ENCODE peak calls at places on chromosomes 12 and 14, in eight cellular contexts. C is mucosa of descending colon, W is left ventricle myocardium inferior, T is transverse colon, U is sigmoid colon, J is stomach, Q is HepG2, G is body of pancreas. D is an unnamed sample.

GRCh38 chr14:60116181-60116580 is 24.5 kb downstream of the PCNX4 start:
- DNase-seq in C (no peak), W (no peak), T (no peak), U (no peak), J (no peak), Q (no peak), G (no peak), D (no peak)

GRCh38 chr12:52149182-52149641 is 42.6 kb downstream of the KRT80 start:
- DNase-seq in C (no peak), W (no peak), T (peak; percentile 13), U (peak; percentile 61), J (no peak), Q (no peak), G (no peak), D (no peak)

GRCh38 chr14:68157971-68158371 is 338.4 kb downstream of the RAD51B start:
- DNase-seq in C (no peak), W (no peak), T (no peak), U (no peak), J (no peak), Q (no peak), G (no peak), D (no peak)

GRCh38 chr12:104426926-104427546 is 29.7 kb upstream of the CHST11 start:
- DNase-seq in C (no peak), W (no peak), T (no peak), U (no peak), J (no peak), Q (no peak), G (no peak), D (no peak)

GRCh38 chr14:97336179-97336578 is 539.0 kb downstream of the VRK1 start:
- DNase-seq in C (no peak), W (no peak), T (no peak), U (no peak), J (no peak), Q (no peak), G (no peak), D (no peak)

GRCh38 chr12:59600174-59600573 is 4.3 kb downstream of the SLC16A7 start:
- DNase-seq in C (no peak), W (no peak), T (no peak), U (no peak), J (no peak), Q (no peak), G (no peak), D (no peak)

GRCh38 chr14:64210211-64210610 is 84.0 kb downstream of the ESR2 start:
- DNase-seq in C (no peak), W (no peak), T (no peak), U (no peak), J (no peak), Q (no peak), G (no peak), D (no peak)

GRCh38 chr14:57755018-57755521 is 110.8 kb downstream of the SLC35F4 start:
- DNase-seq in C (no peak), W (no peak), T (no peak), U (no peak), J (no peak), Q (no peak), G (no peak), D (no peak)

GRCh38 chr12:57046392-57046791 is 3.5 kb downstream of the MYO1A start:
- DNase-seq in C (no peak), W (no peak), T (no peak), U (no peak), J (no peak), Q (no peak), G (no peak), D (no peak)

GRCh38 chr12:109612975-109613502 is 39.4 kb downstream of the MVK start:
- DNase-seq in C (no peak), W (no peak), T (no peak), U (no peak), J (no peak), Q (peak; percentile 41), G (no peak), D (no peak)

GRCh38 chr12:113861708-113862312 is 104.3 kb downstream of the RBM19 start:
- DNase-seq in C (no peak), W (no peak), T (no peak), U (no peak), J (no peak), Q (no peak), G (no peak), D (no peak)

GRCh38 chr14:22819191-22819988 is 4.2 kb upstream of the SLC7A7 start:
- DNase-seq in C (peak; percentile 68), W (peak; percentile 55), T (peak; percentile 64), U (peak; percentile 74), J (peak; percentile 57), Q (peak; percentile 82), G (peak; percentile 55), D (peak; percentile 67)

GRCh38 chr14:22319526-22320352 is 269.3 kb downstream of the DAD1 start:
- DNase-seq in C (no peak), W (no peak), T (peak; percentile 45), U (peak; percentile 72), J (peak; percentile 69), Q (peak; percentile 80), G (peak; percentile 65), D (no peak)

GRCh38 chr12:108302471-108303311 is 36.4 kb downstream of the CMKLR1 start:
- DNase-seq in C (peak; percentile 70), W (peak; percentile 88), T (peak; percentile 43), U (peak; percentile 92), J (peak; percentile 39), Q (peak; percentile 84), G (peak; percentile 81), D (peak; percentile 76)

GRCh38 chr12:93766371-93766770 is 89.2 kb downstream of the CRADD start:
- DNase-seq in C (no peak), W (no peak), T (no peak), U (no peak), J (no peak), Q (no peak), G (no peak), D (no peak)

GRCh38 chr12:127398026-127398715 is 868.8 kb upstream of the TMEM132C start:
- DNase-seq in C (no peak), W (no peak), T (no peak), U (no peak), J (no peak), Q (no peak), G (no peak), D (no peak)

GRCh38 chr14:50040401-50040775 is 76.0 kb downstream of the VCPKMT start:
- DNase-seq in C (no peak), W (no peak), T (peak; percentile 57), U (no peak), J (peak; percentile 29), Q (peak; percentile 39), G (no peak), D (no peak)

GRCh38 chr14:83395321-83395720 is 1861.7 kb upstream of the SEL1L start:
- DNase-seq in C (no peak), W (no peak), T (no peak), U (no peak), J (no peak), Q (no peak), G (no peak), D (no peak)

GRCh38 chr12:50086148-50086547 is 1.0 kb downstream of the SMARCD1 start:
- DNase-seq in C (no peak), W (no peak), T (no peak), U (no peak), J (no peak), Q (no peak), G (no peak), D (no peak)

GRCh38 chr14:95432152-95433093 is 84.0 kb downstream of the SYNE3 start:
- DNase-seq in C (no peak), W (peak; percentile 41), T (peak; percentile 38), U (peak; percentile 80), J (peak; percentile 64), Q (peak; percentile 16), G (peak; percentile 70), D (no peak)

GRCh38 chr14:32622742-32623141 is 293.6 kb downstream of the AKAP6 start:
- DNase-seq in C (no peak), W (no peak), T (no peak), U (no peak), J (no peak), Q (no peak), G (no peak), D (no peak)

GRCh38 chr12:11731455-11731854 is 82.0 kb downstream of the ETV6 start:
- DNase-seq in C (no peak), W (no peak), T (no peak), U (no peak), J (no peak), Q (no peak), G (no peak), D (no peak)

DNA sequence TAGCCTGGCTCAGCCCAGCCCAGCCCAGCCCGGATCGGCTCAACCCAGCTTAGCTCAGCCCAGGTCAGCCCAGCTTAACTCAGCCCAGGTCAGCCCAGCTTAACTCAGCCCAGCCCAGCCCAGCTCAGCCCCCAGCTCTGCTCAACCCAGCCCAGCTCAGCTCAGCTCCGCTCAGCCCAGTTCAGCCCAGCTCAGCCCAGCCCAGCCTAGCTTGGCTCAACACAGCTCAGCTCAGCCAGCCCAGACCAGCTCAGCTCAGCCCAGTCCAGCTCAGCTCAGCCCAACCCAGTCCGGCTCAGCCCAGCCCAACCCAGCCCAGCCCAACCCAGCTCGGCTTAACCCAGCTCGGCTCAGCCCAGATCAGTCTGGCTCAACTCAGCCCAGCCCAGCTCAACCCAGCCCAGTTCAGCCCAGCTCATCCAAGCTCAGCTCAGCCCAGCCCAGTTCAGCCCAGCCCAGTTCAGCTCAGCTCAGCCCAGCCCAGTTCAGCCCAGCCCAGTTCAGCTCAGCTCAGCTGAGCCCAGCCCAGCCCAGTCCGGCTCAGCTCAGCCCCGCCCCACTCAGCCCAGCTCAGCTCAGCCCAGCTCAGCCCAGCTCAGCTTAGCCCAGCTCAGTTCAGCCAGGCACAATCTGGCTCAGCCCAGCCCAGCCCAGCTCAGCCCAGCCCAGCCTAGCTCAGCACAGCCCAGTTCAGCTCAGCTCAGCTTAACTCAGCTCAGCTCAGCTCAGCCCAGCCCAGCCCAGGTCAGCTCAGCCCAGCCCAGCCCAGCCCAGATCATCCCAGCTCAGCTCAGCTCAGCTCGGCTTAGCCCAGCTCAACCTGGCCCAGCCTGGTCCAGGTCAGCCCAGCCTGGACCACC is 331.7 kb downstream of the TMEM121 start:
- DNase-seq in C (peak; percentile 61), W (peak; percentile 9), T (peak; percentile 7), U (peak; percentile 56), J (no peak), Q (no peak), G (no peak), D (peak; percentile 63)
- H3K9me3 ChIP-seq in C (no peaks in the 10 kb centered on the region), W (no peaks in the 10 kb centered on the region), T (no peaks in the 10 kb centered on the region), U (no peaks in the 10 kb centered on the region), J (no peaks in the 10 kb centered on the region), Q (no peaks in the 10 kb centered on the region), G (no peaks in the 10 kb centered on the region), D (no peaks in the 10 kb centered on the region)

GRCh38 chr14:77710364-77710763 is 2.5 kb downstream of the SLIRP start:
- DNase-seq in C (no peak), W (no peak), T (no peak), U (no peak), J (no peak), Q (peak; percentile 66), G (no peak), D (no peak)
- H3K4me3 ChIP-seq in C (no peak overlapping the region), W (no peak overlapping the region), T (no peak overlapping the region), U (no peak overlapping the region), J (no peak overlapping the region), Q (peak overlapping the region; percentile 92), G (no peak overlapping the region), D (no peak overlapping the region)

GRCh38 chr14:105927661-105928060 is 401.3 kb downstream of the TMEM121 start:
- DNase-seq in C (no peak), W (no peak), T (peak; percentile 5), U (peak; percentile 46), J (no peak), Q (no peak), G (no peak), D (no peak)
- H3K9me3 ChIP-seq in C (no peaks in the 10 kb centered on the region), W (peaks cover 20% of the 10 kb centered on the region), T (no peaks in the 10 kb centered on the region), U (no peaks in the 10 kb centered on the region), J (peaks cover under 1% of the 10 kb centered on the region), Q (no peaks in the 10 kb centered on the region), G (no peaks in the 10 kb centered on the region), D (no peaks in the 10 kb centered on the region)

GRCh38 chr14:75753696-75754095 is 92.7 kb downstream of the TTLL5 start:
- DNase-seq in C (no peak), W (no peak), T (no peak), U (no peak), J (no peak), Q (no peak), G (no peak), D (no peak)
- H3K4me3 ChIP-seq in C (no peak overlapping the region), W (no peak overlapping the region), T (no peak overlapping the region), U (no peak overlapping the region), J (no peak overlapping the region), Q (no peak overlapping the region), G (no peak overlapping the region), D (no peak overlapping the region)